ENCODE peak calls at places on chromosomes 7 and 10, in five cellular contexts. O is neuronal stem cell, A is ascending aorta, R is mammary epithelial cell, Z is pancreas. P is an unnamed sample.
A peak's percentile ranks its signal among the peaks of the same experiment; 100 is the strongest.

GRCh38 chr7:135475521-135475920 is 34.4 kb downstream of the CNOT4 start:
- DNase-seq in O (no peak), A (no peak), R (no peak), Z (no peak), P (no peak)

GRCh38 chr10:30583778-30584415 is 45.7 kb downstream of the LYZL2 start:
- DNase-seq in O (no peak), A (no peak), R (peak; percentile 94), Z (peak; percentile 63), P (peak; percentile 61)

GRCh38 chr10:22630229-22631174 is 83.9 kb downstream of the PIP4K2A start:
- DNase-seq in O (no peak), A (no peak), R (peak; percentile 38), Z (no peak), P (no peak)

GRCh38 chr7:76121044-76121443 is 73.1 kb downstream of the MDH2 start:
- DNase-seq in O (no peak), A (no peak), R (no peak), Z (no peak), P (no peak)

GRCh38 chr10:94571528-94571927 is 25.9 kb downstream of the HELLS start:
- DNase-seq in O (no peak), A (no peak), R (no peak), Z (no peak), P (no peak)

GRCh38 chr10:63718453-63718852 is 197.3 kb downstream of the REEP3 start:
- DNase-seq in O (no peak), A (no peak), R (no peak), Z (no peak), P (no peak)

GRCh38 chr7:70372768-70373241 is 759.1 kb upstream of the GALNT17 start:
- DNase-seq in O (no peak), A (no peak), R (no peak), Z (no peak), P (no peak)

GRCh38 chr10:69253171-69253570 is 25.1 kb upstream of the HK1 start:
- DNase-seq in O (no peak), A (no peak), R (no peak), Z (no peak), P (no peak)

GRCh38 chr10:122713091-122713885 is 13.6 kb upstream of the C10orf120 start:
- DNase-seq in O (no peak), A (no peak), R (no peak), Z (no peak), P (no peak)

GRCh38 chr7:1693991-1694524 is 24.0 kb downstream of the ELFN1 start:
- DNase-seq in O (peak; percentile 88), A (peak; percentile 5), R (no peak), Z (peak; percentile 64), P (peak; percentile 47)

GRCh38 chr7:1533569-1534329 is 3.2 kb downstream of the MAFK start:
- DNase-seq in O (no peak), A (peak; percentile 70), R (peak; percentile 67), Z (peak; percentile 86), P (peak; percentile 94)

GRCh38 chr10:71302874-71303568 is 16.0 kb upstream of the SLC29A3 start:
- DNase-seq in O (peak; percentile 32), A (no peak), R (peak; percentile 48), Z (peak; percentile 17), P (no peak)

GRCh38 chr10:35884657-35885071 is 242.6 kb upstream of the FZD8 start:
- DNase-seq in O (no peak), A (no peak), R (no peak), Z (no peak), P (no peak)

GRCh38 chr7:16660702-16661464 is 14.9 kb downstream of the BZW2 start:
- DNase-seq in O (no peak), A (no peak), R (peak; percentile 64), Z (no peak), P (peak; percentile 31)

GRCh38 chr7:44438851-44439250 is 51.6 kb downstream of the NUDCD3 start:
- DNase-seq in O (no peak), A (no peak), R (no peak), Z (no peak), P (no peak)

GRCh38 chr10:77801474-77802238 is 124.9 kb downstream of the DLG5 start:
- DNase-seq in O (no peak), A (no peak), R (peak; percentile 74), Z (no peak), P (peak; percentile 38)

GRCh38 chr7:73879977-73880681 is 19.2 kb downstream of the TMEM270 start:
- DNase-seq in O (no peak), A (no peak), R (no peak), Z (no peak), P (no peak)

GRCh38 chr10:109773818-109774440 is 149.4 kb downstream of the XPNPEP1 start:
- DNase-seq in O (peak; percentile 23), A (no peak), R (peak; percentile 4), Z (no peak), P (peak; percentile 27)

GRCh38 chr7:88262562-88262961 is 42.7 kb upstream of the SRI start:
- DNase-seq in O (no peak), A (no peak), R (no peak), Z (no peak), P (no peak)

GRCh38 chr7:117086788-117087187 is 133.5 kb downstream of the ST7 start:
- DNase-seq in O (no peak), A (no peak), R (no peak), Z (no peak), P (no peak)

GRCh38 chr7:93044147-93044810 is 73.5 kb downstream of the SAMD9 start:
- DNase-seq in O (peak; percentile 49), A (no peak), R (peak; percentile 67), Z (no peak), P (peak; percentile 44)

GRCh38 chr10:130790339-130790738 is 521.2 kb downstream of the TCERG1L start:
- DNase-seq in O (no peak), A (no peak), R (no peak), Z (no peak), P (no peak)

GRCh38 chr10:129951251-129951808 is 12.7 kb downstream of the EBF3 start:
- DNase-seq in O (no peak), A (no peak), R (no peak), Z (no peak), P (no peak)

GRCh38 chr10:10976652-10977051 is 41.0 kb upstream of the CELF2 start:
- DNase-seq in O (no peak), A (no peak), R (no peak), Z (no peak), P (no peak)

GRCh38 chr10:10975647-10976046 is 42.0 kb upstream of the CELF2 start:
- DNase-seq in O (no peak), A (no peak), R (no peak), Z (no peak), P (no peak)

GRCh38 chr10:10977231-10977956 is 40.3 kb upstream of the CELF2 start:
- DNase-seq in O (no peak), A (no peak), R (no peak), Z (no peak), P (no peak)

GRCh38 chr10:10973310-10973709 is 44.4 kb upstream of the CELF2 start:
- DNase-seq in O (no peak), A (no peak), R (no peak), Z (no peak), P (no peak)

DNA sequence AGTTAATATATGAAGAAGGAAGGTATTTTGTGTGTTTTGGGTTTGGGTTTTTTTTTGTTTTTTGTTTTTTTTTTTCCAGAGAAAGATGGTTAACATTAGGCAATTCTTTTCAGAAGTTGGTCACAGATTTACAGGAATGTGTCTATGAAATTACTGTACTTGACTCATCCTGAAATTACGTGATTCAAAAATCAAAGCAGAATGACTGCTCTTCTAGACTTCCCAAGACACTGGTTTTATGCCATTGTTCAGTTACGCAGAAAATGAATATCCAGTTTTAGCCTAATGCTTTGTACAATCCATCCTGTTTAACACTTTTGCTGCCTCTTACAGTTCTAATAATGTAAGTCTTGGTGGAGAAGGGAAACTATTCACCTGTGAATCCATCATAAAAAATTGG is 39.7 kb upstream of the CELF2 start:
- DNase-seq in O (no peak), A (no peak), R (no peak), Z (no peak), P (no peak)
- H3K27ac ChIP-seq in O (no peak overlapping the region), A (no peak overlapping the region), R (no peak overlapping the region), Z (no peak overlapping the region), P (no peak overlapping the region)

GRCh38 chr10:17100586-17100985 is 29.0 kb downstream of the CUBN start:
- DNase-seq in O (no peak), A (no peak), R (peak; percentile 71), Z (no peak), P (no peak)

GRCh38 chr10:17101257-17101909 is 28.2 kb downstream of the CUBN start:
- DNase-seq in O (no peak), A (no peak), R (no peak), Z (no peak), P (no peak)

GRCh38 chr10:17098012-17098411 is 31.6 kb downstream of the CUBN start:
- DNase-seq in O (no peak), A (no peak), R (no peak), Z (no peak), P (no peak)

GRCh38 chr10:17106991-17107390 is 22.6 kb downstream of the CUBN start:
- DNase-seq in O (no peak), A (no peak), R (no peak), Z (no peak), P (no peak)

GRCh38 chr10:17101910-17102266 is 27.7 kb downstream of the CUBN start:
- DNase-seq in O (no peak), A (no peak), R (no peak), Z (no peak), P (no peak)
- H3K27ac ChIP-seq in O (no peak overlapping the region), A (peak overlapping the region; percentile 14), R (no peak overlapping the region), Z (no peak overlapping the region), P (no peak overlapping the region)

DNA sequence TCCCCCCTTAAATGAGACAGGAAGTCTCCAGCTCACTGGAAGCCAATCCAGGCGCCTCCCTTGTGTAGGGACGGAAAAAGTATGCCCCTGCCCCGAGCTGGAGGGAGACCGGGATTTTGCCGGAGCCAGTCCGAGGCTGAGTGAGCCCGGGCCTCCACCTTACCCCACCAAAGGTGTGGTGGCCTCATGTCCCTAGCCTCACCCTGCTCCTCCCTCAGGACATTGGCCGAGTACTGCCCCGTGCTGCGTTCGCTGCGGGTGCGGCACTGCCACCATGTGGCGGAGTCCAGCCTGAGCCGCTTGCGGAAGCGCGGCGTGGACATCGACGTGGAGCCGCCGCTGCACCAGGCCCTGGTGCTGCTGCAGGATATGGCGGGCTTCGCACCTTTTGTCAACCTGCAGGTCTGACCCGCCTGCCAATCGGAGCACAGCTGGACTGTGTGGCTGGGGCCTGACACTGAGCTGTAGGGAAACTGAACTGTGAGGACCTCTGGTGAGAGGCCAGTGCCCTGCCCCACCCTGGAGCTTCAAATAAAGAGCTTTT is 2.0 kb downstream of the FBXL15 start:
- DNase-seq in O (no peak), A (no peak), R (peak; percentile 66), Z (peak; percentile 95), P (peak; percentile 31)
- H3K27ac ChIP-seq in O (no peak overlapping the region), A (peak overlapping the region; percentile 85), R (peak overlapping the region; percentile 46), Z (peak overlapping the region; percentile 92), P (no peak overlapping the region)

DNA sequence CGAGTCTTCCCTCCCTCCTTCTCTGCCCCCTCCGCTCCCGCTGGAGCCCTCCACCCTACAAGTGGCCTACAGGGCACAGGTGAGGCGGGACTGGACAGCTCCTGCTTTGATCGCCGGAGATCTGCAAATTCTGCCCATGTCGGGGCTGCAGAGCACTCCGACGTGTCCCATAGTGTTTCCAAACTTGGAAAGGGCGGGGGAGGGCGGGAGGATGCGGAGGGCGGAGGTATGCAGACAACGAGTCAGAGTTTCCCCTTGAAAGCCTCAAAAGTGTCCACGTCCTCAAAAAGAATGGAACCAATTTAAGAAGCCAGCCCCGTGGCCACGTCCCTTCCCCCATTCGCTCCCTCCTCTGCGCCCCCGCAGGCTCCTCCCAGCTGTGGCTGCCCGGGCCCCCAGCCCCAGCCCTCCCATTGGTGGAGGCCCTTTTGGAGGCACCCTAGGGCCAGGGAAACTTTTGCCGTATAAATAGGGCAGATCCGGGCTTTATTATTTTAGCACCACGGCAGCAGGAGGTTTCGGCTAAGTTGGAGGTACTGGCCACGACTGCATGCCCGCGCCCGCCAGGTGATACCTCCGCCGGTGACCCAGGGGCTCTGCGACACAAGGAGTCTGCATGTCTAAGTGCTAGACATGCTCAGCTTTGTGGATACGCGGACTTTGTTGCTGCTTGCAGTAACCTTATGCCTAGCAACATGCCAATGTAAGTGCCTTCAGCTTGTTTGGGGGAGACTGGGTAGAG is at the start of gene COL1A2:
- DNase-seq in O (peak; percentile 63), A (peak; percentile 44), R (no peak), Z (peak; percentile 57), P (peak; percentile 96)
- H3K27ac ChIP-seq in O (peak within 1 kb of the TSS; percentile 64), A (peak within 1 kb of the TSS; percentile 91), R (no peak within 1 kb of the TSS), Z (no peak within 1 kb of the TSS), P (peak within 1 kb of the TSS; percentile 98)

P was measured in SJSA1.